ENCODE peak calls at places on chromosomes 16 and 17, in six cellular contexts. One of them, this sample, is unnamed.

GRCh38 chr17:64418506-64419339 is 28.1 kb upstream of the PECAM1 start:
- DNase-seq in H7: peak
- DNase-seq in GM13976: peak
- DNase-seq in GM19239: no peak
- DNase-seq in OCI-LY7: peak
- DNase-seq in islet precursor cell: no peak
- DNase-seq in this sample: peak

GRCh38 chr17:73371285-73371684 is 59.5 kb upstream of the CDC42EP4 start:
- DNase-seq in H7: no peak
- DNase-seq in GM13976: no peak
- DNase-seq in GM19239: no peak
- DNase-seq in OCI-LY7: no peak
- DNase-seq in islet precursor cell: no peak
- DNase-seq in this sample: peak

GRCh38 chr16:75494696-75495601 is at the start of gene CHST6:
- DNase-seq in H7: peak
- DNase-seq in GM13976: peak
- DNase-seq in GM19239: peak
- DNase-seq in OCI-LY7: no peak
- DNase-seq in islet precursor cell: peak
- DNase-seq in this sample: peak

GRCh38 chr17:867896-868489 is 85.8 kb downstream of the MRM3 start:
- DNase-seq in H7: no peak
- DNase-seq in GM13976: no peak
- DNase-seq in GM19239: no peak
- DNase-seq in OCI-LY7: no peak
- DNase-seq in islet precursor cell: no peak
- DNase-seq in this sample: no peak

GRCh38 chr16:69839798-69840409 is 77.8 kb downstream of the WWP2 start:
- DNase-seq in H7: no peak
- DNase-seq in GM13976: no peak
- DNase-seq in GM19239: no peak
- DNase-seq in OCI-LY7: no peak
- DNase-seq in islet precursor cell: no peak
- DNase-seq in this sample: no peak

GRCh38 chr16:22369221-22369811 is 5.1 kb downstream of the CDR2 start:
- DNase-seq in H7: no peak
- DNase-seq in GM13976: no peak
- DNase-seq in GM19239: no peak
- DNase-seq in OCI-LY7: peak
- DNase-seq in islet precursor cell: no peak
- DNase-seq in this sample: peak

GRCh38 chr17:82058855-82059249 is 6.8 kb downstream of the DUS1L start:
- DNase-seq in H7: no peak
- DNase-seq in GM13976: no peak
- DNase-seq in GM19239: no peak
- DNase-seq in OCI-LY7: no peak
- DNase-seq in islet precursor cell: no peak
- DNase-seq in this sample: no peak

GRCh38 chr17:39002991-39003715 is 36.0 kb upstream of the FBXO47 start:
- DNase-seq in H7: no peak
- DNase-seq in GM13976: no peak
- DNase-seq in GM19239: no peak
- DNase-seq in OCI-LY7: no peak
- DNase-seq in islet precursor cell: no peak
- DNase-seq in this sample: peak

GRCh38 chr17:13727441-13728171 is 125.9 kb upstream of the HS3ST3A1 start:
- DNase-seq in H7: no peak
- DNase-seq in GM13976: no peak
- DNase-seq in GM19239: no peak
- DNase-seq in OCI-LY7: no peak
- DNase-seq in islet precursor cell: no peak
- DNase-seq in this sample: peak

GRCh38 chr16:23498863-23499262 is 11.4 kb downstream of the GGA2 start:
- DNase-seq in H7: no peak
- DNase-seq in GM13976: no peak
- DNase-seq in GM19239: no peak
- DNase-seq in OCI-LY7: no peak
- DNase-seq in islet precursor cell: no peak
- DNase-seq in this sample: no peak

GRCh38 chr16:81582655-81583441 is 138.2 kb downstream of the CMIP start:
- DNase-seq in H7: peak
- DNase-seq in GM13976: no peak
- DNase-seq in GM19239: no peak
- DNase-seq in OCI-LY7: no peak
- DNase-seq in islet precursor cell: no peak
- DNase-seq in this sample: peak

GRCh38 chr16:51236583-51236982 is 85.5 kb upstream of the SALL1 start:
- DNase-seq in H7: no peak
- DNase-seq in GM13976: no peak
- DNase-seq in GM19239: no peak
- DNase-seq in OCI-LY7: no peak
- DNase-seq in islet precursor cell: no peak
- DNase-seq in this sample: no peak

GRCh38 chr16:20611975-20612471 is 35.9 kb upstream of the ACSM2B start:
- DNase-seq in H7: no peak
- DNase-seq in GM13976: no peak
- DNase-seq in GM19239: no peak
- DNase-seq in OCI-LY7: no peak
- DNase-seq in islet precursor cell: peak
- DNase-seq in this sample: no peak

GRCh38 chr17:43832976-43833829 is at the start of gene MPP3:
- DNase-seq in H7: peak
- DNase-seq in GM13976: peak
- DNase-seq in GM19239: no peak
- DNase-seq in OCI-LY7: no peak
- DNase-seq in islet precursor cell: peak
- DNase-seq in this sample: peak

GRCh38 chr16:67164599-67165061 is at the start of gene HSF4:
- DNase-seq in H7: peak
- DNase-seq in GM13976: no peak
- DNase-seq in GM19239: no peak
- DNase-seq in OCI-LY7: no peak
- DNase-seq in islet precursor cell: no peak
- DNase-seq in this sample: peak

GRCh38 chr16:14302399-14303181 is 231.5 kb downstream of the MRTFB start:
- DNase-seq in H7: peak
- DNase-seq in GM13976: peak
- DNase-seq in GM19239: peak
- DNase-seq in OCI-LY7: peak
- DNase-seq in islet precursor cell: peak
- DNase-seq in this sample: peak

GRCh38 chr17:58525239-58525638 is 10.8 kb upstream of the MTMR4 start:
- DNase-seq in H7: no peak
- DNase-seq in GM13976: no peak
- DNase-seq in GM19239: no peak
- DNase-seq in OCI-LY7: no peak
- DNase-seq in islet precursor cell: no peak
- DNase-seq in this sample: no peak

GRCh38 chr17:33205552-33205951 is 87.5 kb downstream of the ASIC2 start:
- DNase-seq in H7: no peak
- DNase-seq in GM13976: no peak
- DNase-seq in GM19239: no peak
- DNase-seq in OCI-LY7: no peak
- DNase-seq in islet precursor cell: no peak
- DNase-seq in this sample: no peak

GRCh38 chr16:72508196-72508595 is 336.2 kb upstream of the PMFBP1 start:
- DNase-seq in H7: no peak
- DNase-seq in GM13976: no peak
- DNase-seq in GM19239: no peak
- DNase-seq in OCI-LY7: no peak
- DNase-seq in islet precursor cell: no peak
- DNase-seq in this sample: no peak

GRCh38 chr16:56019274-56019673 is 144.1 kb upstream of the CES5A start:
- DNase-seq in H7: no peak
- DNase-seq in GM13976: no peak
- DNase-seq in GM19239: no peak
- DNase-seq in OCI-LY7: no peak
- DNase-seq in islet precursor cell: no peak
- DNase-seq in this sample: no peak

GRCh38 chr16:86643661-86644060 is 65.3 kb downstream of the FOXL1 start:
- DNase-seq in H7: no peak
- DNase-seq in GM13976: no peak
- DNase-seq in GM19239: no peak
- DNase-seq in OCI-LY7: no peak
- DNase-seq in islet precursor cell: no peak
- DNase-seq in this sample: no peak

GRCh38 chr17:40779181-40779909 is 3.0 kb downstream of the KRT27 start:
- DNase-seq in H7: no peak
- DNase-seq in GM13976: no peak
- DNase-seq in GM19239: no peak
- DNase-seq in OCI-LY7: no peak
- DNase-seq in islet precursor cell: no peak
- DNase-seq in this sample: no peak

GRCh38 chr17:76716834-76717205 is 6.1 kb upstream of the MXRA7 start:
- DNase-seq in H7: no peak
- DNase-seq in GM13976: no peak
- DNase-seq in GM19239: no peak
- DNase-seq in OCI-LY7: no peak
- DNase-seq in islet precursor cell: no peak
- DNase-seq in this sample: peak

GRCh38 chr17:36881323-36881722 is 56.0 kb upstream of the LHX1 start:
- DNase-seq in H7: no peak
- DNase-seq in GM13976: no peak
- DNase-seq in GM19239: no peak
- DNase-seq in OCI-LY7: no peak
- DNase-seq in islet precursor cell: no peak
- DNase-seq in this sample: no peak

GRCh38 chr16:87658564-87659225 is 56.4 kb downstream of the JPH3 start:
- DNase-seq in H7: no peak
- DNase-seq in GM13976: no peak
- DNase-seq in GM19239: no peak
- DNase-seq in OCI-LY7: no peak
- DNase-seq in islet precursor cell: no peak
- DNase-seq in this sample: no peak

GRCh38 chr17:78653382-78653781 is 76.2 kb upstream of the DNAH17 start:
- DNase-seq in H7: no peak
- DNase-seq in GM13976: no peak
- DNase-seq in GM19239: no peak
- DNase-seq in OCI-LY7: no peak
- DNase-seq in islet precursor cell: no peak
- DNase-seq in this sample: no peak

GRCh38 chr17:78343099-78343432 is 16.8 kb downstream of the SOCS3 start:
- DNase-seq in H7: peak
- DNase-seq in GM13976: peak
- DNase-seq in GM19239: no peak
- DNase-seq in OCI-LY7: no peak
- DNase-seq in islet precursor cell: peak
- DNase-seq in this sample: peak

GRCh38 chr16:87213536-87213935 is 103.7 kb downstream of the C16orf95 start:
- DNase-seq in H7: no peak
- DNase-seq in GM13976: no peak
- DNase-seq in GM19239: no peak
- DNase-seq in OCI-LY7: no peak
- DNase-seq in islet precursor cell: no peak
- DNase-seq in this sample: no peak

GRCh38 chr16:48321307-48322036 is 63.7 kb downstream of the SIAH1 start:
- DNase-seq in H7: no peak
- DNase-seq in GM13976: no peak
- DNase-seq in GM19239: no peak
- DNase-seq in OCI-LY7: no peak
- DNase-seq in islet precursor cell: no peak
- DNase-seq in this sample: peak

GRCh38 chr16:793414-793813 is 5.0 kb downstream of the CHTF18 start:
- DNase-seq in H7: no peak
- DNase-seq in GM13976: no peak
- DNase-seq in GM19239: no peak
- DNase-seq in OCI-LY7: no peak
- DNase-seq in islet precursor cell: no peak
- DNase-seq in this sample: no peak

GRCh38 chr16:83458612-83459011 is 349.2 kb upstream of the HSBP1 start:
- DNase-seq in H7: no peak
- DNase-seq in GM13976: peak
- DNase-seq in GM19239: peak
- DNase-seq in OCI-LY7: no peak
- DNase-seq in islet precursor cell: no peak
- DNase-seq in this sample: peak

GRCh38 chr17:36884495-36885160 is 52.6 kb upstream of the LHX1 start:
- DNase-seq in H7: peak
- DNase-seq in GM13976: no peak
- DNase-seq in GM19239: no peak
- DNase-seq in OCI-LY7: no peak
- DNase-seq in islet precursor cell: no peak
- DNase-seq in this sample: no peak

This sample was measured in NB4.